ENCODE peak calls at places on chromosomes 7 and 10, in five cellular contexts. K, C, P, O and X are unnamed samples.
A peak's percentile ranks its signal among the peaks of the same experiment; 100 is the strongest.

GRCh38 chr10:114767589-114768393 is 53.8 kb upstream of the FHIP2A start:
- DNase-seq in K (no peak), C (peak; percentile 91), P (peak; percentile 10), O (peak; percentile 62), X (peak; percentile 68)

GRCh38 chr10:14562615-14563214 is 212.0 kb downstream of the FAM107B start:
- DNase-seq in K (no peak), C (no peak), P (no peak), O (no peak), X (no peak)

GRCh38 chr7:36317276-36317675 is 72.4 kb upstream of the ANLN start:
- DNase-seq in K (no peak), C (no peak), P (no peak), O (no peak), X (no peak)

GRCh38 chr7:3200504-3200903 is 100.5 kb upstream of the SDK1 start:
- DNase-seq in K (no peak), C (no peak), P (peak; percentile 30), O (peak; percentile 72), X (peak; percentile 39)

GRCh38 chr7:87600130-87601124 is at the start of gene ABCB1:
- DNase-seq in K (no peak), C (peak; percentile 33), P (peak; percentile 65), O (peak; percentile 64), X (peak; percentile 91)

GRCh38 chr10:4354382-4354812 is 471.6 kb upstream of the AKR1E2 start:
- DNase-seq in K (no peak), C (no peak), P (no peak), O (no peak), X (peak; percentile 68)

GRCh38 chr10:133325392-133325760 is 11.3 kb downstream of the CALY start:
- DNase-seq in K (no peak), C (peak; percentile 36), P (no peak), O (no peak), X (no peak)

GRCh38 chr7:149883452-149883861 is 9.7 kb downstream of the ATP6V0E2 start:
- DNase-seq in K (peak; percentile 36), C (peak; percentile 85), P (peak; percentile 61), O (peak; percentile 78), X (peak; percentile 62)

GRCh38 chr7:109983618-109984017 is 1107.3 kb upstream of the LRRN3 start:
- DNase-seq in K (no peak), C (no peak), P (no peak), O (no peak), X (no peak)

GRCh38 chr7:11212080-11212711 is 238.5 kb downstream of the PHF14 start:
- DNase-seq in K (peak; percentile 57), C (peak; percentile 87), P (peak; percentile 40), O (peak; percentile 53), X (peak; percentile 76)

GRCh38 chr7:36396150-36396549 is 6.5 kb downstream of the ANLN start:
- DNase-seq in K (no peak), C (no peak), P (no peak), O (no peak), X (no peak)

GRCh38 chr7:17301491-17302101 is 3.1 kb downstream of the AHR start:
- DNase-seq in K (no peak), C (peak; percentile 56), P (peak; percentile 57), O (no peak), X (peak; percentile 51)

GRCh38 chr7:124101173-124101768 is 68.4 kb upstream of the TMEM229A start:
- DNase-seq in K (peak; percentile 4), C (peak; percentile 8), P (no peak), O (peak; percentile 22), X (no peak)

GRCh38 chr10:87760195-87760905 is 57.7 kb downstream of the ATAD1 start:
- DNase-seq in K (no peak), C (no peak), P (no peak), O (no peak), X (no peak)